ENCODE peak calls at places on chromosome 10, in eight cellular contexts. D is hepatocyte; R is endodermal cell; F is body of pancreas; C is mammary epithelial cell; A is stomach; L is caudate nucleus; X is naive thymus-derived CD4-positive, alpha-beta T cell. K is an unnamed sample.
A peak's percentile ranks its signal among the peaks of the same experiment; 100 is the strongest.

GRCh38 chr10:5871596-5871995 is 18.1 kb downstream of the ANKRD16 start:
- DNase-seq in D (no peak), R (no peak), F (no peak), C (no peak), A (no peak), L (no peak), X (no peak), K (no peak)

GRCh38 chr10:56505555-56505954 is 144.5 kb upstream of the ZWINT start:
- DNase-seq in D (no peak), R (no peak), F (no peak), C (no peak), A (no peak), L (no peak), X (no peak), K (no peak)

GRCh38 chr10:69958232-69958902 is 94.3 kb upstream of the MACROH2A2 start:
- DNase-seq in D (peak; percentile 54), R (peak; percentile 73), F (peak; percentile 35), C (peak; percentile 52), A (peak; percentile 27), L (no peak), X (peak; percentile 19), K (no peak)

GRCh38 chr10:34808789-34809745 is 6.0 kb downstream of the PARD3 start:
- DNase-seq in D (peak; percentile 59), R (peak; percentile 86), F (peak; percentile 27), C (no peak), A (no peak), L (no peak), X (no peak), K (no peak)

GRCh38 chr10:115093286-115093775 is at the start of gene ATRNL1:
- DNase-seq in D (peak; percentile 76), R (peak; percentile 89), F (peak; percentile 12), C (peak; percentile 7), A (no peak), L (no peak), X (no peak), K (peak; percentile 24)

GRCh38 chr10:112639291-112639690 is 192.3 kb downstream of the VTI1A start:
- DNase-seq in D (no peak), R (no peak), F (no peak), C (peak; percentile 67), A (no peak), L (no peak), X (no peak), K (no peak)

GRCh38 chr10:112299456-112299855 is 16.3 kb downstream of the TECTB start:
- DNase-seq in D (no peak), R (no peak), F (no peak), C (no peak), A (no peak), L (no peak), X (no peak), K (no peak)

GRCh38 chr10:18514537-18514936 is 136.8 kb downstream of the NSUN6 start:
- DNase-seq in D (no peak), R (no peak), F (no peak), C (no peak), A (no peak), L (no peak), X (no peak), K (no peak)

GRCh38 chr10:19719320-19719719 is 96.9 kb upstream of the PLXDC2 start:
- DNase-seq in D (peak; percentile 24), R (no peak), F (no peak), C (no peak), A (no peak), L (no peak), X (no peak), K (no peak)

DNA sequence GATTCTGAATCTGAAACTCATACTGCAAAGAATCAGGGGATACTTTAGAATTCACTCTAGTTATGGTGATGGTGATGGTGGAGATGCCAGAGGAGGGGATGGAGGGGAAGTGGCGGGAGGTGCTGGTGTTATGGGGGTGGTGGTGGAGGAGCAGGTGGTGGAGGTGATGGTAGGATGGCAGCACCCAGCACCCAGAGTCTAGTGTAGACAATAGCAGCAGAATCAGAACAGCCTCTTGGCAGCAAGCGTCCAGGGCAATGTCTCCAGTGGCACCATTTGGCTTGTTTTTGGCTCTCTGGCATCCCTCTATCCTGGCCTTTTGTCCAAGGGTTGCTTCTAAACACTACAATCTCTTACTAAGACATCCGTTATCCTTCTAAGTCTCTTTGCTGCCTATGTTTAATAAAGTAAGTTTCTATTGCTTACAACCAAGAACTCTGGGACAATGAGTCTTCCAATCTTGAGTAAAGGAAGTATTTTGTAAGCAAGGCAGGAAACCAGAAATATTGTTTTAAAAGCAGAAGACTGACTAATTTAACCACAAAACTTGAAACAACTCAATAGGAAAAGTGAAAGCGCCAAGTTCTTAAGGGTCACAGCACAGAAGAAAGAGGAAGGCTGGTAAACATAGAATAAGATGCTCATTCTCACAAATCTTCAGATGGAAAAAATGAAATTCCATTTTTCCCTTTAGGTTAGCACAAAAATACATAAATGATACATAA is 42.4 kb upstream of the GDF10 start:
- DNase-seq in D (no peak), R (no peak), F (no peak), C (peak; percentile 54), A (no peak), L (no peak), X (peak; percentile 69), K (no peak)
- H3K27ac ChIP-seq in D (no peak overlapping the region), R (no peak overlapping the region), F (no peak overlapping the region), C (no peak overlapping the region), A (no peak overlapping the region), L (no peak overlapping the region), X (peak overlapping the region; percentile 51), K (no peak overlapping the region)

GRCh38 chr10:31134303-31134928 is 102.8 kb upstream of the ZNF438 start:
- DNase-seq in D (peak; percentile 39), R (peak; percentile 78), F (no peak), C (peak; percentile 49), A (no peak), L (no peak), X (no peak), K (peak; percentile 79)

GRCh38 chr10:31136951-31137885 is 105.6 kb upstream of the ZNF438 start:
- DNase-seq in D (no peak), R (no peak), F (no peak), C (peak; percentile 46), A (no peak), L (no peak), X (peak; percentile 47), K (no peak)

GRCh38 chr10:31138026-31138553 is 106.4 kb upstream of the ZNF438 start:
- DNase-seq in D (no peak), R (no peak), F (no peak), C (no peak), A (no peak), L (no peak), X (no peak), K (no peak)

GRCh38 chr10:31133628-31134302 is 102.1 kb upstream of the ZNF438 start:
- DNase-seq in D (peak; percentile 87), R (peak; percentile 88), F (peak; percentile 83), C (no peak), A (peak; percentile 81), L (peak; percentile 89), X (peak; percentile 24), K (peak; percentile 78)

GRCh38 chr10:31136386-31136785 is 104.7 kb upstream of the ZNF438 start:
- DNase-seq in D (no peak), R (no peak), F (no peak), C (no peak), A (no peak), L (no peak), X (no peak), K (no peak)
- H3K27ac ChIP-seq in D (peak overlapping the region; percentile 5), R (no peak overlapping the region), F (no peak overlapping the region), C (no peak overlapping the region), A (peak overlapping the region; percentile 40), L (no peak overlapping the region), X (peak overlapping the region; percentile 16), K (no peak overlapping the region)

GRCh38 chr10:62332406-62332805 is 41.8 kb upstream of the ZNF365 start:
- DNase-seq in D (no peak), R (no peak), F (no peak), C (no peak), A (no peak), L (no peak), X (no peak), K (no peak)
- H3K27ac ChIP-seq in D (no peak overlapping the region), R (no peak overlapping the region), F (no peak overlapping the region), C (no peak overlapping the region), A (no peak overlapping the region), L (no peak overlapping the region), X (no peak overlapping the region), K (no peak overlapping the region)

GRCh38 chr10:24427678-24428409 is 218.9 kb downstream of the KIAA1217 start:
- DNase-seq in D (no peak), R (no peak), F (no peak), C (no peak), A (peak; percentile 36), L (no peak), X (no peak), K (no peak)
- H3K27ac ChIP-seq in D (no peak overlapping the region), R (no peak overlapping the region), F (no peak overlapping the region), C (peak overlapping the region; percentile 83), A (no peak overlapping the region), L (no peak overlapping the region), X (no peak overlapping the region), K (no peak overlapping the region)

GRCh38 chr10:90866050-90866598 is 5.7 kb upstream of the RPP30 start:
- DNase-seq in D (no peak), R (no peak), F (no peak), C (no peak), A (no peak), L (no peak), X (no peak), K (no peak)

GRCh38 chr10:90872648-90873020 is 860 bp downstream of the RPP30 start:
- DNase-seq in D (no peak), R (no peak), F (no peak), C (no peak), A (no peak), L (no peak), X (no peak), K (no peak)

GRCh38 chr10:90871761-90872647 is at the start of gene RPP30:
- DNase-seq in D (peak; percentile 92), R (peak; percentile 96), F (peak; percentile 83), C (peak; percentile 86), A (peak; percentile 86), L (peak; percentile 87), X (peak; percentile 82), K (peak; percentile 86)

GRCh38 chr10:90865400-90865799 is 6.4 kb upstream of the RPP30 start:
- DNase-seq in D (peak; percentile 21), R (no peak), F (no peak), C (no peak), A (no peak), L (no peak), X (no peak), K (no peak)

GRCh38 chr10:90871279-90871760 is 454 bp upstream of the RPP30 start:
- DNase-seq in D (peak; percentile 77), R (peak; percentile 89), F (peak; percentile 30), C (peak; percentile 64), A (no peak), L (peak; percentile 27), X (no peak), K (no peak)
- H3K27ac ChIP-seq in D (peak overlapping the region; percentile 39), R (no peak overlapping the region), F (no peak overlapping the region), C (peak overlapping the region; percentile 72), A (peak overlapping the region; percentile 82), L (peak overlapping the region; percentile 79), X (peak overlapping the region; percentile 71), K (peak overlapping the region; percentile 76)

DNA sequence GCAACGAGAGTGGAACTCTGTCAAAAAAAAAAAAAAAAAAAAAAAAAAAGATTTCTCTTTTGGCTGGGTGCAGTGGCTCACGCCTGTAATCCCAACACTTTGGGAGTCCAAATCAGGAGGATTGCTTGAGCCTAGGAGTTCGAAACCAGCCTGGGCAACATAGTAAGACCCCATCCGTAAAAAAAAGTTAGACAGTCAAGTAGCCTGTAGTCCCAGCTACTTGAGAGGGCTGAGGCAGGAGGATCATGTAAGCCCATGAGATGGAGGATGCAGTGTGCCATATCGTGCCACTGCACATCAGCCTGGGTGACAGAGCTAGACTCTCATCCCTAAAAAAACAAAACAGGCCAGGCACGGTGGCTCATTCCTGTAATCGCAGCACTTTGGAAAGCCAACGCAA is 25.2 kb downstream of the PDLIM1 start:
- DNase-seq in D (no peak), R (no peak), F (no peak), C (no peak), A (no peak), L (no peak), X (no peak), K (no peak)
- H3K27ac ChIP-seq in D (peak overlapping the region; percentile 94), R (no peak overlapping the region), F (no peak overlapping the region), C (peak overlapping the region; percentile 99), A (no peak overlapping the region), L (no peak overlapping the region), X (no peak overlapping the region), K (no peak overlapping the region)

K was measured in substantia nigra.